ENCODE peak calls at places on chromosome 11, in five cellular contexts. One of them, this sample, is unnamed.

GRCh38 chr11:75273331-75273988 is 32.9 kb downstream of the TPBGL start:
- DNase-seq in neural crest cell: no peak
- DNase-seq in foreskin fibroblast: no peak
- DNase-seq in GM10248: no peak
- DNase-seq in stimulated activated CD4-positive, alpha-beta T cell treated with anti-CD3 and anti-CD28 coated beads, Interleukin-1b, Interleukin-23, amount 100 ng/mL, for 1 hour: no peak
- DNase-seq in this sample: no peak

GRCh38 chr11:94834931-94835330 is 66.8 kb downstream of the AMOTL1 start:
- DNase-seq in GM10248: no peak
- DNase-seq in neural crest cell: no peak
- DNase-seq in foreskin fibroblast: peak
- DNase-seq in stimulated activated CD4-positive, alpha-beta T cell treated with anti-CD3 and anti-CD28 coated beads, Interleukin-1b, Interleukin-23, amount 100 ng/mL, for 1 hour: no peak
- DNase-seq in this sample: no peak

GRCh38 chr11:2382927-2383822 is 6.1 kb downstream of the CD81 start:
- DNase-seq in GM10248: no peak
- DNase-seq in stimulated activated CD4-positive, alpha-beta T cell treated with anti-CD3 and anti-CD28 coated beads, Interleukin-1b, Interleukin-23, amount 100 ng/mL, for 1 hour: no peak
- DNase-seq in neural crest cell: no peak
- DNase-seq in foreskin fibroblast: peak
- DNase-seq in this sample: no peak

GRCh38 chr11:120432056-120433018 is 79.2 kb upstream of the GRIK4 start:
- DNase-seq in neural crest cell: no peak
- DNase-seq in stimulated activated CD4-positive, alpha-beta T cell treated with anti-CD3 and anti-CD28 coated beads, Interleukin-1b, Interleukin-23, amount 100 ng/mL, for 1 hour: no peak
- DNase-seq in GM10248: no peak
- DNase-seq in foreskin fibroblast: peak
- DNase-seq in this sample: peak

GRCh38 chr11:59859695-59860094 is 6.6 kb downstream of the TCN1 start:
- DNase-seq in foreskin fibroblast: no peak
- DNase-seq in stimulated activated CD4-positive, alpha-beta T cell treated with anti-CD3 and anti-CD28 coated beads, Interleukin-1b, Interleukin-23, amount 100 ng/mL, for 1 hour: no peak
- DNase-seq in neural crest cell: no peak
- DNase-seq in GM10248: no peak
- DNase-seq in this sample: no peak

GRCh38 chr11:84413547-84413946 is 1127.4 kb upstream of the CCDC90B start:
- DNase-seq in neural crest cell: no peak
- DNase-seq in stimulated activated CD4-positive, alpha-beta T cell treated with anti-CD3 and anti-CD28 coated beads, Interleukin-1b, Interleukin-23, amount 100 ng/mL, for 1 hour: no peak
- DNase-seq in GM10248: no peak
- DNase-seq in foreskin fibroblast: no peak
- DNase-seq in this sample: no peak

GRCh38 chr11:35106595-35106994 is 32.4 kb upstream of the CD44 start:
- DNase-seq in foreskin fibroblast: no peak
- DNase-seq in stimulated activated CD4-positive, alpha-beta T cell treated with anti-CD3 and anti-CD28 coated beads, Interleukin-1b, Interleukin-23, amount 100 ng/mL, for 1 hour: no peak
- DNase-seq in neural crest cell: no peak
- DNase-seq in GM10248: no peak
- DNase-seq in this sample: no peak

GRCh38 chr11:1257366-1257765 is 34.5 kb downstream of the MUC5B start:
- DNase-seq in neural crest cell: no peak
- DNase-seq in stimulated activated CD4-positive, alpha-beta T cell treated with anti-CD3 and anti-CD28 coated beads, Interleukin-1b, Interleukin-23, amount 100 ng/mL, for 1 hour: no peak
- DNase-seq in foreskin fibroblast: no peak
- DNase-seq in GM10248: no peak
- DNase-seq in this sample: no peak

GRCh38 chr11:71456294-71456693 is 3.3 kb downstream of the NADSYN1 start:
- DNase-seq in neural crest cell: no peak
- DNase-seq in foreskin fibroblast: no peak
- DNase-seq in GM10248: no peak
- DNase-seq in stimulated activated CD4-positive, alpha-beta T cell treated with anti-CD3 and anti-CD28 coated beads, Interleukin-1b, Interleukin-23, amount 100 ng/mL, for 1 hour: no peak
- DNase-seq in this sample: no peak